ENCODE peak calls at places on chromosomes 7 and 10, in four cellular contexts. M is mesenchymal stem cell, A is OCI-LY7, Y is Karpas-422. G is an unnamed sample.

GRCh38 chr7:151012921-151013347 is 11.4 kb downstream of the ATG9B start:
- DNase-seq in M (peak), A (no peak), Y (no peak), G (no peak)

GRCh38 chr10:89355373-89355772 is 22.5 kb upstream of the IFIT1B start:
- DNase-seq in M (peak), A (no peak), Y (no peak), G (no peak)

GRCh38 chr7:101163281-101164070 is 1.9 kb downstream of the VGF start:
- DNase-seq in M (no peak), A (no peak), Y (peak), G (peak)

GRCh38 chr7:127532151-127532550 is 53.2 kb downstream of the GCC1 start:
- DNase-seq in M (no peak), A (no peak), Y (no peak), G (no peak)

GRCh38 chr10:123142701-123143161 is 5.2 kb upstream of the HMX2 start:
- DNase-seq in M (no peak), A (no peak), Y (no peak), G (no peak)

GRCh38 chr7:91443862-91444261 is 179.6 kb downstream of the FZD1 start:
- DNase-seq in M (no peak), A (no peak), Y (no peak), G (no peak)

GRCh38 chr10:1404236-1404952 is 332.9 kb downstream of the ADARB2 start:
- DNase-seq in M (no peak), A (no peak), Y (no peak), G (no peak)

GRCh38 chr10:119441151-119441821 is 101.2 kb downstream of the RGS10 start:
- DNase-seq in M (peak), A (no peak), Y (no peak), G (no peak)

GRCh38 chr10:92291610-92291859 is 568 bp downstream of the MARCHF5 start:
- DNase-seq in M (no peak), A (peak), Y (peak), G (no peak)

GRCh38 chr10:133225707-133226191 is 4.3 kb upstream of the UTF1 start:
- DNase-seq in M (no peak), A (no peak), Y (no peak), G (no peak)

GRCh38 chr7:1567082-1567771 is 2.6 kb downstream of the PSMG3 start:
- DNase-seq in M (peak), A (no peak), Y (no peak), G (no peak)

GRCh38 chr10:71014021-71014782 is 125.8 kb upstream of the PCBD1 start:
- DNase-seq in M (no peak), A (no peak), Y (no peak), G (no peak)

GRCh38 chr10:11180228-11180627 is 162.6 kb downstream of the CELF2 start:
- DNase-seq in M (no peak), A (no peak), Y (no peak), G (peak)

GRCh38 chr7:35781200-35781701 is 19.6 kb upstream of the SEPTIN7 start:
- DNase-seq in M (peak), A (no peak), Y (no peak), G (no peak)

GRCh38 chr7:6168469-6168868 is 104.0 kb downstream of the CYTH3 start:
- DNase-seq in M (no peak), A (no peak), Y (no peak), G (no peak)

GRCh38 chr7:6166443-6166871 is 106.0 kb downstream of the CYTH3 start:
- DNase-seq in M (no peak), A (peak), Y (no peak), G (no peak)

GRCh38 chr7:6167004-6167551 is 105.3 kb downstream of the CYTH3 start:
- DNase-seq in M (no peak), A (no peak), Y (no peak), G (no peak)

GRCh38 chr7:6165521-6166325 is 106.7 kb downstream of the CYTH3 start:
- DNase-seq in M (no peak), A (no peak), Y (no peak), G (no peak)

GRCh38 chr7:6167587-6168154 is 104.8 kb downstream of the CYTH3 start:
- DNase-seq in M (no peak), A (no peak), Y (no peak), G (no peak)
- H3K27ac ChIP-seq in M (no peak), A (no peak), Y (no peak), G (no peak)

DNA sequence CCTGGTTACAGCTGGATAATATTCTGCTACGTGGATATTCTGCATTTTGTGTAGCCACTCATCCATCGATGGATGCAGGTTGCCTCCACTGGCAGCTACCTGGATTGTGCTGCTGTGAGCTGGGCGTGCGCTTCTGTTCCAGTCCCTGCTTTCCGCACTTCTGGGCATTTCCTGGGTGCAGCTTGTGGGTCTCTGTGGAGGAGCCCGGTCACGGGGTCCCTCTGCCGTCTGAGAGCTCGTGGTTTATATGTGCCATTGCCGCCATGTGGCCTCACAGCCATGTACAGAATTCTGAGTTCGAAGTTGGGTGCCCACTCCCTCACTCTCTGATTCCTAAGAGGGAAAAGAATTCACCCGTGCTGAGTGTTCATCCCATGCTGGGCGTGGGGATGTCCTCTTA is 38.3 kb downstream of the JAKMIP3 start:
- DNase-seq in M (no peak), A (no peak), Y (no peak), G (no peak)
- H2AFZ ChIP-seq in M (no peak), A (no peak), Y (no peak), G (no peak)

GRCh38 chr7:43585521-43585920 is 2.6 kb downstream of the STK17A start:
- DNase-seq in M (peak), A (peak), Y (no peak), G (no peak)

GRCh38 chr7:43586251-43586900 is 3.5 kb downstream of the STK17A start:
- DNase-seq in M (peak), A (peak), Y (no peak), G (no peak)

GRCh38 chr7:43584200-43584586 is 1.3 kb downstream of the STK17A start:
- DNase-seq in M (peak), A (peak), Y (peak), G (peak)

GRCh38 chr7:43582503-43583423 is at the start of gene STK17A:
- DNase-seq in M (peak), A (peak), Y (peak), G (peak)

DNA sequence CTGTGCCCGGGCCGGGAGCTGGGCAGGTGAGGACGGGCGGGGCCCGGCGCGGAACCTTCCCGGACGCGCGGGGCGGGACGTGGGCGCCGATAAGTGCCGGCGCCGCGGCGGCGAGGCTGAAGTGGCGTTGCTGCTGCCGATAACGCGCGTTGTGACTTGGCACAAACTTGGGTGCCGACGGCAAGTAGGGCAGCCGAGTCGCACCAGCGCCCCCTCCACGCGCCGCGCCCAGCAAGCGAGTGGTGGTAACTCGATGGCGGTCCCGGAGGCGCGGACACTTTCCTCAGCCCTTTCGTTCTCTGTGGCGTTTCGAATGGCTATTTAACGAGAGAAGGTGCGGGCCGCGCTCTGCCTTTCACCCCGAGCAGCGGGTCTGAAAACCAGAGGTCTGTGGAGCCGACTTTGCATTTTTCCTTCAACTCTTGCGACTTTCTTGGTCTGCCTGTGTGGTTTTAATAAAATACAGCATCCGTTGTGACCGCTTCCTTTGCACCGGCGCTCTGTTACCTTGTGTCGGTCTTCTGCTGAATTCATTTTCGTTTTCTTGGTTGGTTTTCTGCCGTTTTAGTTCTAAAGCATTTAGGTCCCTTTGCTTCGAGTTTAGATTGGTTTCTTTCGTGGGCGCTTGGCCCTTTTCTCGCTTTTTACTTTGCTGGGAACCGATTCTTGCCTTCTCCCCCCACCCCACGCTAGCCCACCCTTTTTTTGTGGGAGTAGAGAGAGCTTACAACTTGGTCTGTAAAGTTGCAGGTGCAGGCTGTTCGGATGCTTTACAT is 704 bp downstream of the STK17A start:
- DNase-seq in M (peak), A (peak), Y (peak), G (peak)
- H3K27ac ChIP-seq in M (peak), A (peak), Y (peak), G (peak)

GRCh38 chr7:45987521-45988290 is 66.6 kb upstream of the IGFBP3 start:
- DNase-seq in M (no peak), A (no peak), Y (no peak), G (no peak)

GRCh38 chr7:45990276-45990675 is 69.2 kb upstream of the IGFBP3 start:
- DNase-seq in M (no peak), A (no peak), Y (no peak), G (no peak)

GRCh38 chr7:45986355-45987298 is 65.6 kb upstream of the IGFBP3 start:
- DNase-seq in M (no peak), A (no peak), Y (no peak), G (no peak)

GRCh38 chr7:45985902-45986301 is 64.8 kb upstream of the IGFBP3 start:
- DNase-seq in M (peak), A (no peak), Y (no peak), G (no peak)

GRCh38 chr7:45988405-45989057 is 67.5 kb upstream of the IGFBP3 start:
- DNase-seq in M (no peak), A (no peak), Y (no peak), G (no peak)
- H2AFZ ChIP-seq in M (no peak), A (no peak), Y (no peak), G (no peak)

DNA sequence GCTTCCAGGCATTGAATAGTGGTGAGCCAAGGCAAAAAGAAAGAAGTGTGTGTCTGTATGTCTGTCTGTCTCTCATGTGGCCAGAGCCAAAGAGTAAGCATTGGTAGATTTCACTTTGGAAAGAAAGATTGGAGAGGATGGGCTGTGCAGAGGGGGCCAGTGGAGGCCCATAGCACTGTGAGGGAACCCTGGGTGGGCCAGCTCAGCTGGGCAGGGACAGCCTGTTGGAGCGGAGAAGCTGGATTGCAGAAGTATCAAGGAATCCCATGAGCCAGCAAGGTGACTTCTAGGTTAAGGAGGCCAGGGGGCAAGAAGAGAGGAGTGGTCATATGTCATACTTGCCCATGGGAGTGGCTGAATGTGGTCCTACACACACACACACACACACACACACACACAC is 1.5 kb upstream of the GRID1 start:
- DNase-seq in M (no peak), A (no peak), Y (no peak), G (no peak)
- H3K27ac ChIP-seq in M (no peak), A (no peak), Y (no peak), G (no peak)

DNA sequence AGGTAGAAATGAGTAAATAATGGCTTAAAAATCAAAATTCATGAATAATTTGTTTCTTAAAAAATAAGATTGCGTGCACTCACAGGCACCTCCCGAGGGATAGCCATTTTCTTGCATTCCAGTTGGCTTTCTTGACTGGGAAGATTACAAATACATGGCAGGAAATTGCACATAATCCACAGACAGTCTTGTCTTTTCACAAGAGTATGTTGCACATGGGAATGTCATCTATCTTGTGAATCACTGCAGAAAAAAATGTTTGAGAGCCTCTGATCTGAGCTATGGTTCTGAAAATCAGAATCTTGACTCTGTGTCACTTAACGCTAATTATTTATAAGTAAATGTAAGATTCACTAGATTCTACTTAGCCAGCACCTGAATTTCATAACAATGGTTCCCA is 74.1 kb upstream of the PRKG1 start:
- DNase-seq in M (peak), A (no peak), Y (no peak), G (no peak)
- H2AFZ ChIP-seq in M (no peak), A (no peak), Y (no peak), G (no peak)

DNA sequence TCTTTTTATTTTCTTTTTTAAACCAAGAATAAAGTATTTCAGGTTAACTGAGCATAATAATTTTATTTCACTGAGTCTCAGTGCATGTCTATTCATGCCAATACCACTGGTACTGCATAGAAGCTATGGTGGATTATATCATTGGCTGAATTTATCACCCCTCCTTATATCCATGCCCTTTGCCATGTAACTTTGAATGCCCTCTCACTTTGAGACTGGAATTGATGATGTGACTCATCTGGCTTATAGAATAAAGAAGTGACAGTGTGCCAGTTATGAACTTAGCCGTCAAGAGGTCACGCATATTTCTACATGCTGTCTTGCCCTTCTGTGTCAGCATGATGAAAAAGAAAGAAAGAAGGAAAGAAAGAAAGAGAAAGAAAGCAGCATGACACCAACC is 20.7 kb upstream of the ABLIM1 start:
- DNase-seq in M (no peak), A (no peak), Y (no peak), G (no peak)
- H3K27ac ChIP-seq in M (no peak), A (no peak), Y (no peak), G (no peak)

G was measured in DND-41.